ENCODE peak calls at places on chromosomes 7 and 10, in nine cellular contexts. X is D721Med, V is GM10248, J is breast epithelium, Y is posterior cingulate gyrus, A is H4, E is SW480, N is LoVo, K is heart left ventricle. B is an unnamed sample.

GRCh38 chr10:93160829-93161228 is 87.1 kb downstream of the CYP26A1 start:
- DNase-seq in X (no peak), V (no peak), J (no peak), Y (no peak), A (peak), E (no peak), N (no peak), K (peak), B (no peak)

GRCh38 chr10:107814865-107815487 is 650.5 kb upstream of the SORCS1 start:
- DNase-seq in X (no peak), V (peak), J (no peak), Y (no peak), A (peak), E (peak), N (peak), K (no peak), B (peak)

GRCh38 chr7:18020138-18020715 is 7.4 kb downstream of the PRPS1L1 start:
- DNase-seq in X (no peak), V (no peak), J (no peak), Y (no peak), A (peak), E (no peak), N (peak), K (no peak), B (no peak)

GRCh38 chr10:4255751-4256150 is 470.7 kb upstream of the KLF6 start:
- DNase-seq in X (no peak), V (no peak), J (no peak), Y (no peak), A (no peak), E (no peak), N (no peak), K (no peak), B (no peak)

GRCh38 chr10:93542358-93542791 is 24.1 kb upstream of the FFAR4 start:
- DNase-seq in X (no peak), V (no peak), J (no peak), Y (no peak), A (no peak), E (no peak), N (peak), K (peak), B (no peak)

GRCh38 chr7:156074982-156075615 is 262.8 kb upstream of the SHH start:
- DNase-seq in X (no peak), V (no peak), J (no peak), Y (no peak), A (no peak), E (no peak), N (no peak), K (no peak), B (no peak)

GRCh38 chr10:24873281-24873683 is 79.1 kb downstream of the PRTFDC1 start:
- DNase-seq in X (no peak), V (no peak), J (peak), Y (no peak), A (peak), E (peak), N (no peak), K (no peak), B (no peak)

GRCh38 chr10:70590663-70591416 is 11.7 kb downstream of the PRF1 start:
- DNase-seq in X (no peak), V (no peak), J (peak), Y (no peak), A (no peak), E (no peak), N (no peak), K (no peak), B (no peak)

GRCh38 chr10:12981570-12981969 is 19.9 kb downstream of the CCDC3 start:
- DNase-seq in X (no peak), V (no peak), J (no peak), Y (no peak), A (peak), E (peak), N (peak), K (no peak), B (no peak)

GRCh38 chr7:3194501-3195141 is 106.4 kb upstream of the SDK1 start:
- DNase-seq in X (no peak), V (no peak), J (no peak), Y (no peak), A (peak), E (peak), N (no peak), K (no peak), B (peak)

GRCh38 chr7:107381453-107381852 is 88.4 kb upstream of the GPR22 start:
- DNase-seq in X (no peak), V (no peak), J (no peak), Y (no peak), A (no peak), E (no peak), N (no peak), K (no peak), B (no peak)

GRCh38 chr10:21292763-21293517 is 232.5 kb downstream of the SKIDA1 start:
- DNase-seq in X (no peak), V (no peak), J (peak), Y (no peak), A (peak), E (peak), N (peak), K (peak), B (peak)

GRCh38 chr7:51847461-51848134 is 531.0 kb upstream of the COBL start:
- DNase-seq in X (no peak), V (no peak), J (no peak), Y (no peak), A (no peak), E (no peak), N (no peak), K (no peak), B (no peak)

GRCh38 chr10:60853672-60854071 is 75.4 kb downstream of the CDK1 start:
- DNase-seq in X (no peak), V (no peak), J (no peak), Y (no peak), A (no peak), E (no peak), N (no peak), K (no peak), B (no peak)

GRCh38 chr10:119834188-119834587 is 38.5 kb downstream of the MCMBP start:
- DNase-seq in X (no peak), V (no peak), J (no peak), Y (no peak), A (no peak), E (no peak), N (no peak), K (no peak), B (no peak)

GRCh38 chr7:85074-85945 is 107.1 kb upstream of the FAM20C start:
- DNase-seq in X (no peak), V (no peak), J (peak), Y (no peak), A (no peak), E (peak), N (no peak), K (peak), B (no peak)

GRCh38 chr7:126570845-126571244 is 681.9 kb downstream of the GRM8 start:
- DNase-seq in X (no peak), V (no peak), J (no peak), Y (no peak), A (no peak), E (no peak), N (no peak), K (no peak), B (no peak)

GRCh38 chr7:3154881-3155494 is 111.3 kb upstream of the CARD11 start:
- DNase-seq in X (no peak), V (peak), J (no peak), Y (no peak), A (peak), E (peak), N (peak), K (no peak), B (peak)

GRCh38 chr10:131656009-131656408 is 244.8 kb upstream of the PPP2R2D start:
- DNase-seq in X (no peak), V (no peak), J (no peak), Y (no peak), A (no peak), E (no peak), N (no peak), K (no peak), B (no peak)

GRCh38 chr10:80177781-80178636 is 27.3 kb downstream of the ANXA11 start:
- DNase-seq in X (no peak), V (no peak), J (no peak), Y (no peak), A (no peak), E (no peak), N (no peak), K (no peak), B (no peak)